ENCODE peak calls at places on chromosomes 5 and 9, in seven cellular contexts. D is CD4-positive, alpha-beta memory T cell; M is Caco-2; S is uterus; I is adrenal gland; V is Panc1; B is neuronal stem cell. T is an unnamed sample.

GRCh38 chr9:87447547-87448432 is 49.9 kb upstream of the DAPK1 start:
- DNase-seq in D (no peak), M (no peak), S (no peak), I (no peak), V (no peak), B (no peak), T (no peak)

GRCh38 chr5:99587983-99588382 is 659.2 kb upstream of the CHD1 start:
- DNase-seq in D (no peak), M (no peak), S (no peak), I (no peak), V (no peak), B (no peak), T (no peak)

GRCh38 chr5:108661590-108662219 is 86.0 kb upstream of the FER start:
- DNase-seq in D (no peak), M (no peak), S (no peak), I (peak; percentile 17), V (no peak), B (no peak), T (no peak)

GRCh38 chr9:32551491-32552049 is 557 bp upstream of the SMIM27 start:
- DNase-seq in D (peak; percentile 54), M (no peak), S (peak; percentile 42), I (peak; percentile 19), V (no peak), B (peak; percentile 49), T (peak; percentile 18)

GRCh38 chr5:56322592-56322991 is 89.5 kb upstream of the ANKRD55 start:
- DNase-seq in D (no peak), M (no peak), S (no peak), I (no peak), V (no peak), B (no peak), T (no peak)

GRCh38 chr9:135951889-135952663 is 9.1 kb downstream of the UBAC1 start:
- DNase-seq in D (no peak), M (peak; percentile 55), S (no peak), I (peak; percentile 45), V (no peak), B (no peak), T (no peak)

GRCh38 chr5:93956006-93956405 is 214.6 kb upstream of the POU5F2 start:
- DNase-seq in D (no peak), M (no peak), S (no peak), I (no peak), V (no peak), B (no peak), T (no peak)

GRCh38 chr5:89447027-89447426 is 564.0 kb upstream of the MEF2C start:
- DNase-seq in D (no peak), M (no peak), S (no peak), I (no peak), V (no peak), B (no peak), T (no peak)

GRCh38 chr9:89474939-89475338 is 23.0 kb downstream of the SEMA4D start:
- DNase-seq in D (no peak), M (no peak), S (no peak), I (no peak), V (no peak), B (no peak), T (no peak)

GRCh38 chr9:27352457-27353188 is 55.7 kb upstream of the EQTN start:
- DNase-seq in D (no peak), M (no peak), S (no peak), I (no peak), V (no peak), B (no peak), T (no peak)

DNA sequence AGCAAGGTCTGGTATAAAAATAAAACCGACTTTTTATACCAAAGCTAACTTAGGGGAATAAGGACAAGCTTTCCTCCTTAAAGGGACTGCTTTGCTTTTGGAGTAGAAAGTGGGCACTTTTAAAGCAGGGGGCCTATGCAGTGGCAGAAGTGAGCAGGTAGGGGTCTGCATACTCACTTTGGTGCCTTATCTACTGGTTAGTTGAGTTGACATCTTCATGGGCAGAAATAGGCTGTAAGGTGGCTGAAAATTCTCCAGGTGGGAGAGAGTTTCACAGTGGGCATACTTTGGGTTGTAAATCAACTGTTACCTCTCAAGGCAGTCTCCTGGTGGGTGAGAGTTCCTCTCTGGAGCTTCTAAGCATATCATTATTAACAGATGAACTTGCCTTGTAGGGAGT is 24.8 kb downstream of the OSMR start:
- DNase-seq in D (no peak), M (no peak), S (no peak), I (no peak), V (no peak), B (no peak), T (no peak)
- H3K4me1 ChIP-seq in D (no peaks in the 10 kb centered on the region), M (peaks cover 21% of the 10 kb centered on the region), S (no peaks in the 10 kb centered on the region), I (peaks cover 19% of the 10 kb centered on the region), V (peaks cover 12% of the 10 kb centered on the region), B (no peaks in the 10 kb centered on the region), T (no peaks in the 10 kb centered on the region)

DNA sequence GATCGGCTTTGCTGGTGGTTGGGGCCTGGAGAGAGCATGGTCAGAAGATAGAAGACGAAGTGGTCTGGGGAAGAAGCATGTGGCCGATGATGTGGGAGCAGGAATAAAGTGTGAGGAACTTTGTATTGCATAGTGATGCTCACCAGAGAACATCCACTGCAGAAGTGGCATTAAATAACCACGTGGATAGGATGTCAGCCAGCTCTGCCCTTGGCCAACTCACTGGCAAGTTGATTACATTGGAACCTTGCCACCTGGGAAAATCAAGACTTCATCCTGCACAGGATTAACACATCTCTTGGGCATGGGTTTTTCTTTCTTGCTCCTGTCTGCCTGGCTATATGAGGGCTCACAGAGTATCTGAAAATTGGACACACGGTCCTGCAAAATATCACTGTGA is 217.4 kb downstream of the DMRT2 start:
- DNase-seq in D (no peak), M (no peak), S (no peak), I (no peak), V (no peak), B (no peak), T (no peak)
- H3K9me3 ChIP-seq in D (no peaks in the 10 kb centered on the region), M (no peaks in the 10 kb centered on the region), S (no peaks in the 10 kb centered on the region), I (no peaks in the 10 kb centered on the region), V (no peaks in the 10 kb centered on the region), B (no peaks in the 10 kb centered on the region), T (no peaks in the 10 kb centered on the region)

GRCh38 chr9:131298816-131299215 is 9.3 kb downstream of the PLPP7 start:
- DNase-seq in D (no peak), M (no peak), S (no peak), I (no peak), V (no peak), B (no peak), T (no peak)
- H3K4me1 ChIP-seq in D (no peaks in the 10 kb centered on the region), M (no peaks in the 10 kb centered on the region), S (no peaks in the 10 kb centered on the region), I (no peaks in the 10 kb centered on the region), V (no peaks in the 10 kb centered on the region), B (peaks cover 6% of the 10 kb centered on the region), T (no peaks in the 10 kb centered on the region)

GRCh38 chr9:94782367-94783120 is 56.0 kb downstream of the AOPEP start:
- DNase-seq in D (no peak), M (no peak), S (no peak), I (no peak), V (no peak), B (no peak), T (no peak)

GRCh38 chr9:94783121-94783664 is 56.7 kb downstream of the AOPEP start:
- DNase-seq in D (peak; percentile 29), M (peak; percentile 82), S (peak; percentile 87), I (peak; percentile 94), V (peak; percentile 64), B (peak; percentile 58), T (peak; percentile 14)

GRCh38 chr9:94779693-94780290 is 53.3 kb downstream of the AOPEP start:
- DNase-seq in D (no peak), M (no peak), S (no peak), I (no peak), V (no peak), B (no peak), T (no peak)

GRCh38 chr9:94779101-94779500 is 52.6 kb downstream of the AOPEP start:
- DNase-seq in D (no peak), M (no peak), S (no peak), I (no peak), V (no peak), B (no peak), T (no peak)

DNA sequence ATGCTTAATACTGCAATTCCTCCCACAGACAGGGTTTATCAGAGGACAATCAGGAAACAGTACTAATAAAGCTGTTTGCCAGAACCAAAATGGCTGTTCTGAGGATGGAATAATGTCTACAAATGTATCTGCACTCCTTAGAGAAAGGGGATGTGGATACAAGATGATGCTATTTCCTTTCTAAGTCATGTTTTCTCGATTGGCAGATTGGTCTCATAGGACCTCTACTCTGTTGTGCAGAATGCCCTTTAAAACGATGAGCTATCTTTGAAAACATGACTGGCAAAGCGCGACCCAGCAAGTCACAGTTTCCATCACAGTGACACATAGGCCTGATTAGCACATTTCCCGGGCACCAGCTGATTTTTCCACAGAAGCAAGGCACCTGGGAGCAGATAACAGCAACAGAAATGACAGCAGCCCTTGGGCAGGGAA is 54.0 kb downstream of the AOPEP start:
- DNase-seq in D (no peak), M (no peak), S (no peak), I (peak; percentile 79), V (no peak), B (no peak), T (no peak)
- H3K9me3 ChIP-seq in D (no peaks in the 10 kb centered on the region), M (no peaks in the 10 kb centered on the region), S (no peaks in the 10 kb centered on the region), I (no peaks in the 10 kb centered on the region), V (no peaks in the 10 kb centered on the region), B (no peaks in the 10 kb centered on the region), T (no peaks in the 10 kb centered on the region)

DNA sequence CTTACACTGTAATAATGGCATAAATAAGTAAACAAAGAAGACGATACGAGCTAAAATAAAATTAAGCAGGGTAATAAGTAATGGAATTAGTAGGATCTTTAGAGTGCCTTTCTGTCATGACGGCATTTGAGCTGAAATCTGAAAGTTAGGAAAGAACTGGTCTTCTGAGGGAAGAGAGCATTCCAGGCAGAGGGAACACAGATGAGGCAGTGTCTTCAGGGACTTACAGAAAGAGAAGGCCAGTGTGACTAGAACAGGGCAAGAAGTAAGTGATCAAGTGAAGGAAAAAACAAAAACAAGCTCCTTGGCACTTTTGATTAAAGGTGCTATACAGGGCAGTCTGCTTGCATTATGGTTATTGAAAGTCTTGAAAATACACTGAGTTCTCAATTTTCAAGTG is 20.0 kb downstream of the CTNNA1 start:
- DNase-seq in D (no peak), M (no peak), S (no peak), I (no peak), V (no peak), B (no peak), T (no peak)
- H3K4me1 ChIP-seq in D (no peaks in the 10 kb centered on the region), M (peaks cover 44% of the 10 kb centered on the region), S (peaks cover 3% of the 10 kb centered on the region), I (no peaks in the 10 kb centered on the region), V (no peaks in the 10 kb centered on the region), B (peaks cover 3% of the 10 kb centered on the region), T (no peaks in the 10 kb centered on the region)

T was measured in effector memory CD4-positive, alpha-beta T cell.